ENCODE peak calls at places on chromosomes 11 and 22, in nine cellular contexts. B, P, L, S, D, Y, J, O and V are unnamed samples.

GRCh38 chr11:25037431-25037830 is 540.6 kb downstream of the LUZP2 start:
- DNase-seq in B (no peak), P (no peak), L (no peak), S (no peak), D (no peak), Y (no peak), J (no peak), O (no peak), V (no peak)

GRCh38 chr11:1479006-1479677 is 7.4 kb downstream of the MOB2 start:
- DNase-seq in B (no peak), P (no peak), L (no peak), S (no peak), D (no peak), Y (no peak), J (no peak), O (no peak), V (peak)

GRCh38 chr22:32311551-32312071 is 46.1 kb upstream of the RFPL3 start:
- DNase-seq in B (peak), P (no peak), L (no peak), S (no peak), D (no peak), Y (no peak), J (peak), O (no peak), V (no peak)

GRCh38 chr11:14725150-14725549 is 81.5 kb downstream of the PDE3B start:
- DNase-seq in B (no peak), P (no peak), L (no peak), S (no peak), D (no peak), Y (no peak), J (no peak), O (no peak), V (no peak)

GRCh38 chr11:43508511-43508918 is 149.8 kb downstream of the TTC17 start:
- DNase-seq in B (no peak), P (no peak), L (peak), S (peak), D (no peak), Y (no peak), J (no peak), O (peak), V (no peak)

GRCh38 chr11:2631161-2631560 is 68.6 kb downstream of the KCNQ1OT1 start:
- DNase-seq in B (no peak), P (no peak), L (no peak), S (no peak), D (no peak), Y (no peak), J (no peak), O (no peak), V (no peak)

GRCh38 chr11:128282053-128282452 is 305.3 kb downstream of the ETS1 start:
- DNase-seq in B (no peak), P (no peak), L (peak), S (no peak), D (no peak), Y (no peak), J (no peak), O (no peak), V (no peak)

GRCh38 chr11:73633999-73634398 is 12.4 kb upstream of the PLEKHB1 start:
- DNase-seq in B (no peak), P (no peak), L (no peak), S (no peak), D (no peak), Y (no peak), J (no peak), O (no peak), V (no peak)

GRCh38 chr11:114163830-114164401 is 104.4 kb downstream of the ZBTB16 start:
- DNase-seq in B (no peak), P (peak), L (no peak), S (peak), D (no peak), Y (no peak), J (no peak), O (no peak), V (peak)

GRCh38 chr11:44564198-44564597 is 1.3 kb upstream of the CD82 start:
- DNase-seq in B (no peak), P (no peak), L (peak), S (no peak), D (no peak), Y (no peak), J (peak), O (no peak), V (peak)

GRCh38 chr11:126530416-126530815 is 174.9 kb downstream of the ST3GAL4 start:
- DNase-seq in B (no peak), P (no peak), L (no peak), S (no peak), D (no peak), Y (no peak), J (no peak), O (no peak), V (no peak)

GRCh38 chr11:108871152-108871551 is 206.3 kb downstream of the DDX10 start:
- DNase-seq in B (no peak), P (no peak), L (peak), S (peak), D (no peak), Y (no peak), J (no peak), O (peak), V (peak)

GRCh38 chr11:96037267-96037990 is 113.5 kb upstream of the MTMR2 start:
- DNase-seq in B (no peak), P (no peak), L (peak), S (no peak), D (no peak), Y (no peak), J (no peak), O (peak), V (no peak)

GRCh38 chr11:48049036-48049435 is 68.7 kb downstream of the PTPRJ start:
- DNase-seq in B (no peak), P (no peak), L (no peak), S (no peak), D (no peak), Y (no peak), J (no peak), O (peak), V (no peak)

GRCh38 chr11:1672613-1673400 is 24.2 kb upstream of the KRTAP5-6 start:
- DNase-seq in B (no peak), P (no peak), L (no peak), S (no peak), D (no peak), Y (no peak), J (no peak), O (no peak), V (no peak)

GRCh38 chr11:79209540-79210266 is 231.1 kb downstream of the TENM4 start:
- DNase-seq in B (no peak), P (no peak), L (no peak), S (no peak), D (no peak), Y (no peak), J (no peak), O (no peak), V (no peak)

GRCh38 chr11:44693654-44694119 is 33.1 kb upstream of the TSPAN18 start:
- DNase-seq in B (no peak), P (no peak), L (no peak), S (no peak), D (no peak), Y (no peak), J (no peak), O (no peak), V (no peak)

GRCh38 chr11:118843518-118843917 is 40.2 kb upstream of the CXCR5 start:
- DNase-seq in B (no peak), P (no peak), L (no peak), S (no peak), D (no peak), Y (no peak), J (no peak), O (no peak), V (no peak)

GRCh38 chr11:45899086-45899447 is 8.0 kb downstream of the FREY1 start:
- DNase-seq in B (no peak), P (no peak), L (no peak), S (no peak), D (no peak), Y (no peak), J (no peak), O (no peak), V (no peak)
- H3K4me3 ChIP-seq in B (peak), P (peak), L (no peak), S (no peak), D (no peak), Y (no peak), J (no peak), O (no peak), V (no peak)

GRCh38 chr11:64711138-64711943 is 11.7 kb downstream of the NRXN2 start:
- DNase-seq in B (no peak), P (no peak), L (no peak), S (no peak), D (peak), Y (no peak), J (no peak), O (no peak), V (no peak)
- H3K4me3 ChIP-seq in B (no peak), P (no peak), L (no peak), S (no peak), D (peak), Y (no peak), J (no peak), O (no peak), V (no peak)

DNA sequence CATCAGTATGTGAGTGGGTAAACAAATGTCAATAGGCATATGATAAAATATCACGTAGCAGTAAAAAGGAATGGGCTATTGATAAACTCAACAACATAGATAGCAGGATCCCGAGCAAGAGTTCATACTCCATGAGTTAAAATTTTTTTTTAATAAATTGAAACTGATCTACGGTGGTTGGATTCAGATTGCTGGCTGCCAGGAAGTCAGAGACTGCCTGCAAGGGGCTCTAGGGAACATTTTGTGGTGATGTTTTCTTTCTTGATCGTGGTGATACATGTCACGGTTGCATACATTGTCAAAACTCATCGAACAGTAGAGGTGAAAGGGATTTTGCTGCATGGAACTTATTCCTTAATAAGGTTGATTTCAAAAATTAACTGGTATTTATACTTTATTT is 62.6 kb upstream of the WNT7B start:
- DNase-seq in B (no peak), P (no peak), L (no peak), S (no peak), D (no peak), Y (no peak), J (no peak), O (no peak), V (no peak)
- H3K4me3 ChIP-seq in B (no peak), P (no peak), L (no peak), S (no peak), D (no peak), Y (no peak), J (no peak), O (no peak), V (no peak)

DNA sequence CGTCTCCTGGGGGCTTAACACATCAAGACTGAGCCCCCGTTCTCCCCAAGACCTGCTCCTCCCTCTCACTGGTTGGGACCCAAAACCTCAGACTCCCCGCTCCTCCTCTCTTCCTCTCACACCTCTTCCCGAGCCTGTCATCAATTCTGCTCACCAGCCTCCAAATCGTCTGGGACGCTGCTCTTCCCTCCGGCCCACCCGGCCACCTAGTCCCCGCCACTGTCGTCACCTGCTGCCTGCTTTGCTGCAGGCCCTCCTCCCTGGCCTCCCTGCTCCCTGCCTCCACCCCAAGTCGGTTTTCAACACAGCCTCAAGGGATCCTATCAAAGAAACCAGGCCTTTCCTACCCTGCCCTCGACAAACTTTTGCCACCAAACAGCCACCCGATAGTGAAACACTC is 3.1 kb downstream of the MFNG start:
- DNase-seq in B (no peak), P (no peak), L (no peak), S (no peak), D (no peak), Y (no peak), J (no peak), O (no peak), V (no peak)
- H3K4me3 ChIP-seq in B (no peak), P (no peak), L (no peak), S (no peak), D (no peak), Y (peak), J (no peak), O (no peak), V (no peak)

GRCh38 chr22:19419464-19420178 is 11.9 kb downstream of the HIRA start:
- DNase-seq in B (peak), P (no peak), L (no peak), S (peak), D (no peak), Y (peak), J (no peak), O (no peak), V (no peak)

GRCh38 chr22:19420321-19420720 is 11.2 kb downstream of the HIRA start:
- DNase-seq in B (no peak), P (no peak), L (no peak), S (no peak), D (no peak), Y (no peak), J (no peak), O (no peak), V (no peak)

GRCh38 chr22:19423906-19424500 is 7.5 kb downstream of the HIRA start:
- DNase-seq in B (no peak), P (no peak), L (no peak), S (no peak), D (no peak), Y (no peak), J (no peak), O (no peak), V (no peak)

GRCh38 chr22:19422440-19423301 is 8.9 kb downstream of the HIRA start:
- DNase-seq in B (no peak), P (no peak), L (no peak), S (no peak), D (no peak), Y (no peak), J (no peak), O (no peak), V (no peak)

DNA sequence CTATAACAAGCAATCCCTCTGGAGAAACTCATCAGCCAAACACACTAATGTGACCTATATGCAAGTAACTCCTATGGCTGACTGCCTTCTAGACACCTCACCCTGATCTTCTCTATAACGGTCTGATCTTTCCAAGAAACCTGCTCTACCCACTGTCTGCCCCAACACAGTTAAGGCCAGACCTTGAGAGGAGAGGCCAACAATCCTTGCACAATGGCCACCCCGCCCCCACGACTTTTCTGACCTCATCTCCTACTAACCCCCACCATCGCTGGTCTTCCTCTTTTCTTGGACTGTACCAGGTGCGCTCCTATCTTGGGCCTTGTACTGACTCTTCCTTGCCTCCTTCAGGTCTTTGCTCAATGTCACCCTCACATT is 12.5 kb downstream of the HIRA start:
- DNase-seq in B (no peak), P (no peak), L (no peak), S (no peak), D (no peak), Y (no peak), J (no peak), O (no peak), V (no peak)
- H3K4me3 ChIP-seq in B (no peak), P (no peak), L (no peak), S (no peak), D (no peak), Y (no peak), J (no peak), O (no peak), V (no peak)

DNA sequence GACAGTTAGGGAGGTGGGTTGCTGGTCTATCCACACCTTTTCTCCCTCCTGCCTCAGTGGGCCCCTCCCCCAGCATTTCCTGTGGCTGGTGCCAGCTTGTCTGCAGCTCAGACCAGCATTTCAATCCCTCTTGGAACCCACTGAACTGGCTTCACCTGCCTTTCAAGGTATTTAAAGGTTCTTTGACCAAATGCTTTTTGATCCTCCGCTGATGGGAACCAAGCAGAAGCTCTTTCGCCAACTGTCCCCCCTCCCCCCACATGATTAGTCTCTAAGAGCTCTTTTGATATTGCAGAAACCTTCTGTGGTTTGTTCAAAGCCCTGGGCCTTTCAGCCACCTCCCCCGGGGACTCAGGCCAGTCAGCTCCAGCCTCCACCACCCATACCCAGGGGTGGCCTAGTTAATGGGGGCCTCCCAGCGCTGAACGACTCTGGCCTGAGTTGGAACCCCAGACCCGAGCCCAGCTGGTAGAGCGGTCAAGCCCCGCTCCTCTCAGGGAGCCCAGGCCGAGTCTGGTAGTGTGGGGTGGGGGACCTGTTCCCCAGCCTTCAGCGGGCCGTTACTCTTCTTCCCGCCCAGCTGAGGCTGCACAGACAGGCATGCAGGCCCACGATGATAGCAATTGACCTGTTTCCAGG is 6.0 kb upstream of the SYT7 start:
- DNase-seq in B (no peak), P (no peak), L (peak), S (no peak), D (no peak), Y (no peak), J (no peak), O (no peak), V (no peak)
- H3K4me3 ChIP-seq in B (no peak), P (no peak), L (peak), S (no peak), D (no peak), Y (no peak), J (peak), O (no peak), V (no peak)